ENCODE peak calls at places on chromosomes 12 and 14, in ten cellular contexts. One of them, this sample, is unnamed.

GRCh38 chr14:95500201-95500681 is 16.2 kb downstream of the SYNE3 start:
- DNase-seq in colonic mucosa: no peak
- DNase-seq in ovary: no peak
- DNase-seq in IMR-90: no peak
- DNase-seq in H1: no peak
- DNase-seq in body of pancreas: no peak
- DNase-seq in dorsolateral prefrontal cortex: peak; percentile 79
- DNase-seq in A549: no peak
- DNase-seq in endothelial cell of umbilical vein: no peak
- DNase-seq in Panc1: no peak
- DNase-seq in this sample: no peak

GRCh38 chr12:12333407-12333831 is 16.6 kb downstream of the MANSC1 start:
- DNase-seq in ovary: no peak
- DNase-seq in A549: no peak
- DNase-seq in dorsolateral prefrontal cortex: peak; percentile 47
- DNase-seq in IMR-90: peak; percentile 92
- DNase-seq in endothelial cell of umbilical vein: peak; percentile 88
- DNase-seq in colonic mucosa: peak; percentile 81
- DNase-seq in body of pancreas: peak; percentile 91
- DNase-seq in H1: no peak
- DNase-seq in Panc1: no peak
- DNase-seq in this sample: no peak

GRCh38 chr14:38290601-38291190 is 34.8 kb upstream of the CLEC14A start:
- DNase-seq in Panc1: no peak
- DNase-seq in dorsolateral prefrontal cortex: no peak
- DNase-seq in A549: no peak
- DNase-seq in H1: no peak
- DNase-seq in ovary: no peak
- DNase-seq in colonic mucosa: no peak
- DNase-seq in endothelial cell of umbilical vein: peak; percentile 99
- DNase-seq in body of pancreas: peak; percentile 20
- DNase-seq in IMR-90: peak; percentile 98
- DNase-seq in this sample: no peak

GRCh38 chr14:38910092-38910491 is 192.9 kb downstream of the SEC23A start:
- DNase-seq in A549: no peak
- DNase-seq in ovary: no peak
- DNase-seq in colonic mucosa: no peak
- DNase-seq in endothelial cell of umbilical vein: no peak
- DNase-seq in H1: no peak
- DNase-seq in Panc1: no peak
- DNase-seq in IMR-90: no peak
- DNase-seq in dorsolateral prefrontal cortex: no peak
- DNase-seq in body of pancreas: no peak
- DNase-seq in this sample: no peak

GRCh38 chr12:12209675-12210074 is 57.2 kb downstream of the LRP6 start:
- DNase-seq in IMR-90: no peak
- DNase-seq in endothelial cell of umbilical vein: no peak
- DNase-seq in Panc1: no peak
- DNase-seq in A549: no peak
- DNase-seq in body of pancreas: no peak
- DNase-seq in colonic mucosa: no peak
- DNase-seq in H1: no peak
- DNase-seq in dorsolateral prefrontal cortex: no peak
- DNase-seq in ovary: no peak
- DNase-seq in this sample: no peak

GRCh38 chr12:39272934-39273770 is 169.8 kb downstream of the KIF21A start:
- DNase-seq in endothelial cell of umbilical vein: peak; percentile 67
- DNase-seq in H1: no peak
- DNase-seq in colonic mucosa: peak; percentile 45
- DNase-seq in body of pancreas: peak; percentile 25
- DNase-seq in dorsolateral prefrontal cortex: no peak
- DNase-seq in Panc1: peak; percentile 10
- DNase-seq in A549: peak; percentile 48
- DNase-seq in IMR-90: peak; percentile 3
- DNase-seq in ovary: no peak
- DNase-seq in this sample: no peak

GRCh38 chr12:133120385-133121191 is 9.5 kb downstream of the ZNF891 start:
- DNase-seq in body of pancreas: no peak
- DNase-seq in endothelial cell of umbilical vein: no peak
- DNase-seq in ovary: no peak
- DNase-seq in H1: no peak
- DNase-seq in Panc1: no peak
- DNase-seq in colonic mucosa: no peak
- DNase-seq in dorsolateral prefrontal cortex: no peak
- DNase-seq in IMR-90: no peak
- DNase-seq in A549: peak; percentile 37
- DNase-seq in this sample: no peak

GRCh38 chr12:110717037-110717436 is 25.7 kb downstream of the PPP1CC start:
- DNase-seq in endothelial cell of umbilical vein: no peak
- DNase-seq in H1: no peak
- DNase-seq in ovary: no peak
- DNase-seq in A549: no peak
- DNase-seq in dorsolateral prefrontal cortex: no peak
- DNase-seq in Panc1: no peak
- DNase-seq in colonic mucosa: no peak
- DNase-seq in body of pancreas: no peak
- DNase-seq in IMR-90: no peak
- DNase-seq in this sample: no peak

GRCh38 chr12:88628856-88629509 is 48.7 kb upstream of the KITLG start:
- DNase-seq in H1: no peak
- DNase-seq in dorsolateral prefrontal cortex: no peak
- DNase-seq in IMR-90: peak; percentile 22
- DNase-seq in colonic mucosa: peak; percentile 26
- DNase-seq in endothelial cell of umbilical vein: no peak
- DNase-seq in ovary: no peak
- DNase-seq in A549: no peak
- DNase-seq in body of pancreas: peak; percentile 74
- DNase-seq in Panc1: no peak
- DNase-seq in this sample: no peak

GRCh38 chr12:1657616-1658167 is 28.7 kb downstream of the WNT5B start:
- DNase-seq in Panc1: no peak
- DNase-seq in IMR-90: no peak
- DNase-seq in colonic mucosa: no peak
- DNase-seq in body of pancreas: peak; percentile 45
- DNase-seq in H1: no peak
- DNase-seq in ovary: no peak
- DNase-seq in endothelial cell of umbilical vein: no peak
- DNase-seq in dorsolateral prefrontal cortex: no peak
- DNase-seq in A549: no peak
- DNase-seq in this sample: no peak

GRCh38 chr14:100067481-100067880 is 2.3 kb downstream of the EVL start:
- DNase-seq in A549: no peak
- DNase-seq in endothelial cell of umbilical vein: no peak
- DNase-seq in dorsolateral prefrontal cortex: no peak
- DNase-seq in H1: no peak
- DNase-seq in colonic mucosa: no peak
- DNase-seq in body of pancreas: no peak
- DNase-seq in Panc1: no peak
- DNase-seq in IMR-90: no peak
- DNase-seq in ovary: no peak
- DNase-seq in this sample: no peak

GRCh38 chr14:21467620-21468019 is 9.1 kb downstream of the RAB2B start:
- DNase-seq in A549: no peak
- DNase-seq in dorsolateral prefrontal cortex: no peak
- DNase-seq in colonic mucosa: no peak
- DNase-seq in body of pancreas: no peak
- DNase-seq in ovary: no peak
- DNase-seq in IMR-90: peak; percentile 98
- DNase-seq in H1: no peak
- DNase-seq in endothelial cell of umbilical vein: peak; percentile 99
- DNase-seq in Panc1: no peak
- DNase-seq in this sample: no peak

GRCh38 chr12:475286-475685 is 15.5 kb downstream of the B4GALNT3 start:
- DNase-seq in ovary: no peak
- DNase-seq in dorsolateral prefrontal cortex: no peak
- DNase-seq in IMR-90: no peak
- DNase-seq in A549: no peak
- DNase-seq in body of pancreas: no peak
- DNase-seq in endothelial cell of umbilical vein: no peak
- DNase-seq in colonic mucosa: no peak
- DNase-seq in Panc1: no peak
- DNase-seq in H1: no peak
- DNase-seq in this sample: no peak

GRCh38 chr14:105486333-105486973 is at the start of gene CRIP1:
- DNase-seq in colonic mucosa: peak; percentile 55
- DNase-seq in Panc1: no peak
- DNase-seq in body of pancreas: no peak
- DNase-seq in A549: no peak
- DNase-seq in dorsolateral prefrontal cortex: no peak
- DNase-seq in ovary: no peak
- DNase-seq in IMR-90: no peak
- DNase-seq in H1: no peak
- DNase-seq in endothelial cell of umbilical vein: no peak
- DNase-seq in this sample: no peak

GRCh38 chr12:1533602-1534304 is 60.6 kb downstream of the FBXL14 start:
- DNase-seq in H1: no peak
- DNase-seq in dorsolateral prefrontal cortex: no peak
- DNase-seq in IMR-90: peak; percentile 43
- DNase-seq in body of pancreas: no peak
- DNase-seq in A549: no peak
- DNase-seq in Panc1: no peak
- DNase-seq in endothelial cell of umbilical vein: no peak
- DNase-seq in colonic mucosa: no peak
- DNase-seq in ovary: no peak
- DNase-seq in this sample: peak; percentile 58

GRCh38 chr12:25295361-25295760 is 44.6 kb upstream of the KRAS start:
- DNase-seq in Panc1: no peak
- DNase-seq in H1: no peak
- DNase-seq in ovary: no peak
- DNase-seq in A549: no peak
- DNase-seq in colonic mucosa: no peak
- DNase-seq in endothelial cell of umbilical vein: no peak
- DNase-seq in body of pancreas: no peak
- DNase-seq in IMR-90: no peak
- DNase-seq in dorsolateral prefrontal cortex: no peak
- DNase-seq in this sample: no peak
- TF ChIP-seq CTCF in Panc1: no peak
- TF ChIP-seq CTCF in H1: no peak
- TF ChIP-seq CTCF in ovary: no peak
- TF ChIP-seq CTCF in A549: no peak
- TF ChIP-seq CTCF in colonic mucosa: no peak
- TF ChIP-seq CTCF in endothelial cell of umbilical vein: no peak
- TF ChIP-seq CTCF in body of pancreas: no peak
- TF ChIP-seq CTCF in IMR-90: no peak
- TF ChIP-seq CTCF in dorsolateral prefrontal cortex: no peak
- TF ChIP-seq CTCF in this sample: no peak

GRCh38 chr12:52867152-52867551 is 18.4 kb upstream of the KRT78 start:
- DNase-seq in dorsolateral prefrontal cortex: no peak
- DNase-seq in IMR-90: no peak
- DNase-seq in A549: no peak
- DNase-seq in Panc1: no peak
- DNase-seq in H1: no peak
- DNase-seq in body of pancreas: no peak
- DNase-seq in colonic mucosa: no peak
- DNase-seq in ovary: no peak
- DNase-seq in endothelial cell of umbilical vein: no peak
- DNase-seq in this sample: no peak
- H3K27ac ChIP-seq in dorsolateral prefrontal cortex: no peak overlapping the region
- H3K27ac ChIP-seq in IMR-90: no peak overlapping the region
- H3K27ac ChIP-seq in A549: peak overlapping the region; percentile 94
- H3K27ac ChIP-seq in Panc1: no peak overlapping the region
- H3K27ac ChIP-seq in H1: no peak overlapping the region
- H3K27ac ChIP-seq in body of pancreas: no peak overlapping the region
- H3K27ac ChIP-seq in colonic mucosa: no peak overlapping the region
- H3K27ac ChIP-seq in ovary: no peak overlapping the region
- H3K27ac ChIP-seq in endothelial cell of umbilical vein: no peak overlapping the region
- H3K27ac ChIP-seq in this sample: peak overlapping the region; percentile 70

DNA sequence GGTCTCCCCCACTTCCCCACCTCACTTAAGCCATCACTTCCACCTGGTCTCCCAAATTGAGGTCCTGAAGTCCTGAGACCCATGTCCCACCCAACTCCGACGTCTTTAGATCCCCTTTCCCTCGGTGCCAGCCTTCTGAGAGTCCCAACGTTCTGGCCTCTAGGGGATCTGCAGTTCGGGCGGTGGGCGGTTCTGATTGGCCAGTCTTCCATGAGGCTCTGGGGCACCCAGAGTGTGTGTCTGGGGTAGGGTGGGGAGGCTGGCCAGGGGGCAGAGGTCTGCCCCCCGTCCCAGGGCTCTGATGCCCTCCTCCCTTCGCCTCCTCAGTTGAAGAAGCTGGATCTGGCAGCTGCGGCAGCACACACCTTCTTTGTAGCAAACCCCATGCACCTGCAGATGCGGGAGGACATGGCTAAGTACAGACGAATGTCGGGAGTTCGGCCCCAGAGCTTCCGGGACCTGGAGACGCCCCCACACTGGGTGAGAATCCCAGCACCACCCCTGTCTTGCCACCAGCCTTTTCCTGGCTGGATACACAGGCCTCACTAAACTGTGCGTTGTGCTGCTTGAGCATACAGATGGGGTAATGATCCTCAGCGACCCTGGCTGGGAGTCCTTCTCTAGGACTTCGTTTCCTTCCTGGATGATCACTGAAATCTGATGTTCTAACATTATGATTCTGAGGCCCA is 1.5 kb downstream of the P3H3 start:
- DNase-seq in body of pancreas: no peak
- DNase-seq in colonic mucosa: no peak
- DNase-seq in H1: no peak
- DNase-seq in dorsolateral prefrontal cortex: no peak
- DNase-seq in Panc1: no peak
- DNase-seq in ovary: no peak
- DNase-seq in endothelial cell of umbilical vein: peak; percentile 72
- DNase-seq in A549: peak; percentile 52
- DNase-seq in IMR-90: peak; percentile 43
- DNase-seq in this sample: no peak
- TF ChIP-seq CTCF in body of pancreas: peak; percentile 31
- TF ChIP-seq CTCF in colonic mucosa: no peak
- TF ChIP-seq CTCF in H1: no peak
- TF ChIP-seq CTCF in dorsolateral prefrontal cortex: no peak
- TF ChIP-seq CTCF in Panc1: peak; percentile 7
- TF ChIP-seq CTCF in ovary: no peak
- TF ChIP-seq CTCF in endothelial cell of umbilical vein: peak; percentile 21
- TF ChIP-seq CTCF in A549: no peak
- TF ChIP-seq CTCF in IMR-90: peak; percentile 13
- TF ChIP-seq CTCF in this sample: no peak

DNA sequence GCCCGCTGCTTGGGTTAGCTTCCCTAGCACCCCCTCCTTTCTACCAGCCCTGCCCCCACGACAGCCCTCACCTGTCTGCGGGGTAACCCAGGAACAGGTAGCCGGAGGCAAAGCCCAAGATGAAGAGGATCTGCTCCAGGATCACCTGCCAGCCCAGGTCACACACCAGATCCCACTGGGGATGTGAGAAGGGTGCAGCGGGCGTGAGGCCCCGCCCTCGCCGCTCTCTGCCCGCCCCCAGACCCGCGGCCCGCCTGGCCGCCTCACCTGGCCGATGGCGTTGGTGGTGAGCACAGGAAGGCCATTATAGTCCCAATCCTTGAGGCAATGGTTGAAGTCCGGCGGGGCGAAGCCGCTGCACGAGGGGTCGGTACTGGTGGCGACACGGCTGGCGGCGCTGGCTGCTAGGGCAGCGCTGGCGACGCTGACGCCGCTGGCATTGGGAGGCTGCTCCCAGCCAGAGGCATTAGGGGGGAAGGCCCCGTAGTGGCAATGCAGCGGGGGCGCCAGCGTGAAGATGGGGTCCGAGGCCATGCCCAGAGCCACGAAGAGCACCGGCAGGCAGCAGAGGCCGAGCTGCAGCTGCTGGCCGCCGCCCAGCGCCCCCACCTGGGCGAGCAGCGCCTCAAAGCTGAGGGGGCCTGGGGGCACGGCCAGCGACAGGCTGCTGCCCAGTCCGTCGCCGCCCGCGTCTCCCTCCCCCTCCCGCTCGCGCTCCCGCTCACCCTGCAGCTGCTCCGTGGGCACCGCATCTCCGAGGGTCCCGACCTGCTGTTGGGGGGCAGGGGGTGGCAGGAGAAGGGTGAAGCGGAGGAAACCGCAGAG is 794 bp downstream of the SLC22A17 start:
- DNase-seq in dorsolateral prefrontal cortex: no peak
- DNase-seq in Panc1: no peak
- DNase-seq in endothelial cell of umbilical vein: no peak
- DNase-seq in A549: no peak
- DNase-seq in ovary: peak; percentile 44
- DNase-seq in IMR-90: no peak
- DNase-seq in colonic mucosa: no peak
- DNase-seq in H1: no peak
- DNase-seq in body of pancreas: no peak
- DNase-seq in this sample: peak; percentile 83
- H3K27ac ChIP-seq in dorsolateral prefrontal cortex: peak overlapping the region; percentile 95
- H3K27ac ChIP-seq in Panc1: no peak overlapping the region
- H3K27ac ChIP-seq in endothelial cell of umbilical vein: no peak overlapping the region
- H3K27ac ChIP-seq in A549: peak overlapping the region; percentile 83
- H3K27ac ChIP-seq in ovary: no peak overlapping the region
- H3K27ac ChIP-seq in IMR-90: peak overlapping the region; percentile 63
- H3K27ac ChIP-seq in colonic mucosa: no peak overlapping the region
- H3K27ac ChIP-seq in H1: peak overlapping the region; percentile 8
- H3K27ac ChIP-seq in body of pancreas: no peak overlapping the region
- H3K27ac ChIP-seq in this sample: peak overlapping the region; percentile 76